ENCODE peak calls at places on chromosomes 5 and 9, in four cellular contexts. N, R, E and O are unnamed samples.

GRCh38 chr5:73815631-73816030 is 189.6 kb downstream of the ARHGEF28 start:
- DNase-seq in N (no peak), R (no peak), E (no peak), O (peak; percentile 62)

GRCh38 chr5:113201715-113202114 is 225.1 kb downstream of the DCP2 start:
- DNase-seq in N (peak; percentile 3), R (no peak), E (no peak), O (no peak)

GRCh38 chr9:137456061-137456863 is 2.9 kb downstream of the NSMF start:
- DNase-seq in N (no peak), R (no peak), E (peak; percentile 44), O (peak; percentile 58)

GRCh38 chr5:43543434-43543833 is 13.4 kb downstream of the PAIP1 start:
- DNase-seq in N (no peak), R (no peak), E (no peak), O (peak; percentile 33)

GRCh38 chr5:54673523-54674225 is 156.1 kb downstream of the SNX18 start:
- DNase-seq in N (no peak), R (no peak), E (peak; percentile 84), O (no peak)

GRCh38 chr9:89655990-89656657 is 51.3 kb downstream of the GADD45G start:
- DNase-seq in N (no peak), R (no peak), E (no peak), O (no peak)

GRCh38 chr9:137816531-137817235 is 60.9 kb upstream of the CACNA1B start:
- DNase-seq in N (no peak), R (no peak), E (no peak), O (no peak)

GRCh38 chr5:95836544-95836943 is 14.0 kb upstream of the GLRX start:
- DNase-seq in N (no peak), R (no peak), E (peak; percentile 34), O (no peak)

GRCh38 chr5:78547171-78547570 is 101.4 kb downstream of the LHFPL2 start:
- DNase-seq in N (no peak), R (no peak), E (no peak), O (peak; percentile 78)

GRCh38 chr9:99954108-99954507 is 47.7 kb downstream of the STX17 start:
- DNase-seq in N (no peak), R (no peak), E (no peak), O (no peak)

GRCh38 chr5:317086-317811 is 4.3 kb upstream of the AHRR start:
- DNase-seq in N (peak; percentile 78), R (peak; percentile 89), E (peak; percentile 79), O (peak; percentile 59)

GRCh38 chr5:113357696-113358476 is 76.9 kb downstream of the TSSK1B start:
- DNase-seq in N (no peak), R (no peak), E (peak; percentile 46), O (peak; percentile 69)

DNA sequence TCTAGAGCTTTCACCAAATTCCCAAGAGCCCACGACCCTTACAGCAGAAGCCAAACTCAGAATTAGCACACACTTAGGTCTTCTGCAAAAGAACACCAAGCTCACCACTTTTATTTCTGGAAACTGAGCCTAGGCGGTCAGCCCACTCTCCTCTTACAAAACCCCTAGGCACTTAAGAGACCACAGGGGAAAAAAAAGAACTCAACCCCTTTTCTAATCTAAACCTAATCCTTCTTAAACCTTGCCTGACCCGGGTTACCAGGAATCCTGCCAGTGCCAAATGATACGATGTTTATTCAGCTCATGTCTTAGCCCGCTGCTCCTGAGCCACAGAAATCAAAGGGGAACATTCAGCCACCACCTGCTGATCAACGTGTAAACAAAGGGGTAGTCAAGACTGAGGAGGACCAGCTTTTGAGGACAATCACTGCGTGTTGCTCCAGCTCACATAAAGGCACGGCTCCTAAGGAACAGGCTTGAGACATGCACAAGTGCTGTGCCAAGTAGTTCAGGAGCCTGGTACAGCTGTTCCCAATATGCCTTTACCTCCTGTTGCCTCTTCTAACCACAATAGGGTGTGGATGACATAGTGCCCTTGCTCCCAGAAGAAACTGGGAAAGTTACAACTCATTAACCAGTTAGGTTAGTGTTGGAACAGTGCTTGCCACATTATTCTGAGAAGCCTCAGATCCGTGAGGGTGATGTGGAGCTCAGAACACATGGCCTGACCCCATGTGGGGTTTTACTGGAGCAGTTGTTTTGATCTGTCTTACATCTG is 49.3 kb downstream of the ZFAND5 start:
- DNase-seq in N (peak; percentile 22), R (peak; percentile 68), E (peak; percentile 52), O (peak; percentile 65)
- H3K4me3 ChIP-seq in N (no peak overlapping the region), R (peak overlapping the region; percentile 36), E (no peak overlapping the region), O (no peak overlapping the region)

GRCh38 chr5:128536229-128536860 is 1.7 kb downstream of the FBN2 start:
- DNase-seq in N (no peak), R (no peak), E (peak; percentile 11), O (no peak)

GRCh38 chr5:128537999-128538248 is at the start of gene FBN2:
- DNase-seq in N (no peak), R (no peak), E (no peak), O (no peak)

GRCh38 chr5:128536861-128537305 is 1.2 kb downstream of the FBN2 start:
- DNase-seq in N (no peak), R (no peak), E (peak; percentile 39), O (no peak)

GRCh38 chr5:128538249-128539037 is 398 bp upstream of the FBN2 start:
- DNase-seq in N (peak; percentile 11), R (no peak), E (peak; percentile 90), O (peak; percentile 69)

DNA sequence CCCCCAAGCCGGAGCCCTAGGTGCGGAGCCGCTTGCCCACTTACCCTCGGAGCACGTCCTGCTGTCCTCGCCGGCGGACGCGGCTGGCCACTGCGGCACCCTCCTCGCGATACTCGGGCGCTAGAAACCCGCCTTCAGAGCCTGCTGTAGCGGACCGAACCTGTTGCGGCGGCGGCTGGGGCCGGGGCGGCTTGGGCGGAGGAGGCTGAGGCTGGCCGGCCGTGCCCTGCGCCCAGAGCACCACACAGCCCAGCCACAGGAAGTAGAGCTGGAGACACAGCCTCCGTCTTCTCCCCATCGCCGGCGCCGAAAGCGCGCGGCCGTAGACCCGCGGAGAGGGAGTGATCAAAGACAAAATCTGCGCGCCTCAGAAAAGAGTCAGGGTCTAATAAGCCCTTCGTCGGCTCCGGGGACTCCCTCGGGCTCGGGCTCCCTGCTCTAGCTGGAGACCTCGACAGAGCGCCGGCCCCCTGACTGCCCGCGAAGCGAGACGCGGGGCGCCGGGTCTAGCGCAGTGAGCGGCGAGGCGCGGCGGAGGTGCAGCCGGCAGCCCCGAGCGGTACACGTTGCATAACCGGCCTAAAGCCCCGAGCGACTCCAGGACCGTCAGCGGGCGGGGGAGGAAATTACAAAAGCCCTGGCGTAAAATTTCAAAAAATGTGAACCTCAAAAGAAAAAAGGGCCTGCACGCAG is 593 bp downstream of the FBN2 start:
- DNase-seq in N (peak; percentile 13), R (no peak), E (peak; percentile 66), O (peak; percentile 56)
- TF ChIP-seq CTCF in N (no peak), R (no peak), E (no peak), O (no peak)

GRCh38 chr9:122445155-122445749 is 32.5 kb downstream of the OR1J1 start:
- DNase-seq in N (no peak), R (no peak), E (peak; percentile 91), O (peak; percentile 99)
- H3K4me3 ChIP-seq in N (no peak overlapping the region), R (no peak overlapping the region), E (no peak overlapping the region), O (no peak overlapping the region)

DNA sequence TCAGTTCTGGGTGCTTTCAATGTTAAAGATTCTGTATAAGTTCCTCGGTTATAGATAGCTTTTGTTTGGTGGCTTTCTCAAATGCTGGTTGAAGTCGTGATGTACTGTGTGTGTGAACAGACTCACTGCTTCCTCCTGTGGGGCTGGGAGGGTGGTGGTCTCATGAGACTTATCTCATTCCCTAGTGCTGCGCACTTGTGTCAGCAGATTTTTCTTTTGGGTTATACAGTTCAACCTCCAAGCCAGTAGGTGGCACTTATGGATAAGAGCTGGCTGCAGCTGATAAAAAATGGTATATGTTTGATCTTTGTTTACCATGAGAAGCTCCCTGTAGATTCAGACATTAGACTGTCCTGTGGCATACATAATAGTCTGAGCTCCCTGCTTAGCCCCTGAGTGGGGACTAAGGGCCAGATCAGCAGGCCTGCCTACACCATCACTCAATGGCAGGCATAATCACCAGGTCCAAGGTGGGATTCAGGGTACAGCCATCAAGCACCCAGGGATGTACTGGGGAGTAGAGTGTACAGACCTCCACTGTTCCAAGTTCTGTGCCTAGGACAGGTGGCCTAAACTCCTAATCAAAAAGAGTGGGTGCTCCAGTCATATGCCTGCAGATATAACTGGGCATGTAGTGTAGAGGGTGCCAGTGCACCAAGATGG is 174.2 kb downstream of the OXCT1 start:
- DNase-seq in N (peak; percentile 60), R (no peak), E (no peak), O (peak; percentile 21)
- TF ChIP-seq CTCF in N (peak; percentile 56), R (peak; percentile 58), E (peak; percentile 27), O (peak; percentile 37)

GRCh38 chr5:10760033-10760975 is 730 bp downstream of the DAP start:
- DNase-seq in N (peak; percentile 59), R (peak; percentile 74), E (peak; percentile 63), O (peak; percentile 65)
- H3K4me3 ChIP-seq in N (peak overlapping the region; percentile 89), R (peak overlapping the region; percentile 85), E (peak overlapping the region; percentile 60), O (peak overlapping the region; percentile 73)

DNA sequence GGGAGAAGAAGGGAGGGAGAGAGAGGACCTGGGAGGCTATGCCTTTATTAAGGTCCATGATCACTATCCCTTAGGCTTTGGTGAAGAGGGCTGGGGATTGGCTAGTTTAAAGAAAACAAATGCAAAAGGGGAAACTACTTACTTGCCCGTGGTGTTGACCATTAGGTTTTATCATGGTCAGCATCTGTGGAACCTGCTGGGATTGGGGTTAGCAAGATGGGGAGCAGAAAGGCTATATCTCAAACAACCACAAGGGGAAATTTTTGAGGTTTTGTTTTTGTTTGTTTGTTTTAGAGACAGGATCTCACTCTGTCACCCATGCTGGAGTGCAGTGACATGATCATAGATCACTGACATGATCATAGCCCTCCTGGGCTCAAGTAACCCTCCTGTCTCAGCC is 9.0 kb upstream of the RAD23B start:
- DNase-seq in N (no peak), R (no peak), E (no peak), O (no peak)
- TF ChIP-seq CTCF in N (no peak), R (peak; percentile 33), E (no peak), O (peak; percentile 10)

GRCh38 chr5:39176740-39177628 is 42.4 kb downstream of the FYB1 start:
- DNase-seq in N (no peak), R (no peak), E (no peak), O (no peak)
- H3K4me3 ChIP-seq in N (no peak overlapping the region), R (no peak overlapping the region), E (no peak overlapping the region), O (no peak overlapping the region)